ENCODE peak calls at places on chromosomes 3 and 15, in eight cellular contexts. One of them, this sample, is unnamed.

GRCh38 chr15:75153565-75154248 is 48.0 kb upstream of the C15orf39 start:
- DNase-seq in MM.1S: no peak
- DNase-seq in A549: no peak
- DNase-seq in heart right ventricle: no peak
- DNase-seq in heart left ventricle: no peak
- DNase-seq in A673: no peak
- DNase-seq in IMR-90: no peak
- DNase-seq in foreskin fibroblast: no peak
- DNase-seq in this sample: no peak

GRCh38 chr3:45983865-45984264 is 11.8 kb downstream of the FYCO1 start:
- DNase-seq in MM.1S: no peak
- DNase-seq in A549: no peak
- DNase-seq in heart right ventricle: no peak
- DNase-seq in heart left ventricle: no peak
- DNase-seq in A673: no peak
- DNase-seq in IMR-90: no peak
- DNase-seq in foreskin fibroblast: no peak
- DNase-seq in this sample: no peak

GRCh38 chr15:50262533-50262932 is 3.0 kb downstream of the HDC start:
- DNase-seq in MM.1S: no peak
- DNase-seq in A549: no peak
- DNase-seq in heart right ventricle: no peak
- DNase-seq in heart left ventricle: no peak
- DNase-seq in A673: no peak
- DNase-seq in IMR-90: no peak
- DNase-seq in foreskin fibroblast: no peak
- DNase-seq in this sample: no peak

GRCh38 chr15:63035253-63035652 is 7.3 kb upstream of the TPM1 start:
- DNase-seq in MM.1S: no peak
- DNase-seq in A549: no peak
- DNase-seq in heart right ventricle: no peak
- DNase-seq in heart left ventricle: no peak
- DNase-seq in A673: no peak
- DNase-seq in IMR-90: no peak
- DNase-seq in foreskin fibroblast: no peak
- DNase-seq in this sample: no peak

GRCh38 chr3:106341090-106341489 is 472.3 kb upstream of the CBLB start:
- DNase-seq in MM.1S: no peak
- DNase-seq in A549: no peak
- DNase-seq in heart right ventricle: no peak
- DNase-seq in heart left ventricle: no peak
- DNase-seq in A673: no peak
- DNase-seq in IMR-90: peak
- DNase-seq in foreskin fibroblast: peak
- DNase-seq in this sample: no peak

GRCh38 chr3:155585384-155585783 is 159.5 kb downstream of the PLCH1 start:
- DNase-seq in MM.1S: no peak
- DNase-seq in A549: no peak
- DNase-seq in heart right ventricle: no peak
- DNase-seq in heart left ventricle: no peak
- DNase-seq in A673: no peak
- DNase-seq in IMR-90: no peak
- DNase-seq in foreskin fibroblast: peak
- DNase-seq in this sample: no peak

GRCh38 chr3:144053121-144053520 is 81.5 kb downstream of the DIPK2A start:
- DNase-seq in MM.1S: no peak
- DNase-seq in A549: no peak
- DNase-seq in heart right ventricle: no peak
- DNase-seq in heart left ventricle: no peak
- DNase-seq in A673: peak
- DNase-seq in IMR-90: peak
- DNase-seq in foreskin fibroblast: peak
- DNase-seq in this sample: no peak

GRCh38 chr3:14320221-14320620 is 82.2 kb upstream of the SLC6A6 start:
- DNase-seq in MM.1S: no peak
- DNase-seq in A549: no peak
- DNase-seq in heart right ventricle: no peak
- DNase-seq in heart left ventricle: no peak
- DNase-seq in A673: no peak
- DNase-seq in IMR-90: no peak
- DNase-seq in foreskin fibroblast: no peak
- DNase-seq in this sample: no peak

GRCh38 chr3:172289583-172289982 is 158.7 kb downstream of the GHSR start:
- DNase-seq in MM.1S: peak
- DNase-seq in A549: no peak
- DNase-seq in heart right ventricle: peak
- DNase-seq in heart left ventricle: no peak
- DNase-seq in A673: no peak
- DNase-seq in IMR-90: no peak
- DNase-seq in foreskin fibroblast: no peak
- DNase-seq in this sample: no peak

GRCh38 chr15:85479071-85479647 is 98.8 kb downstream of the AKAP13 start:
- DNase-seq in MM.1S: no peak
- DNase-seq in A549: no peak
- DNase-seq in heart right ventricle: no peak
- DNase-seq in heart left ventricle: no peak
- DNase-seq in A673: peak
- DNase-seq in IMR-90: peak
- DNase-seq in foreskin fibroblast: peak
- DNase-seq in this sample: no peak

GRCh38 chr15:84878504-84878903 is 6.0 kb upstream of the SLC28A1 start:
- DNase-seq in MM.1S: peak
- DNase-seq in A549: peak
- DNase-seq in heart right ventricle: peak
- DNase-seq in heart left ventricle: peak
- DNase-seq in A673: peak
- DNase-seq in IMR-90: peak
- DNase-seq in foreskin fibroblast: peak
- DNase-seq in this sample: no peak

GRCh38 chr15:31335991-31336942 is 9.6 kb downstream of the KLF13 start:
- DNase-seq in MM.1S: peak
- DNase-seq in A549: no peak
- DNase-seq in heart right ventricle: no peak
- DNase-seq in heart left ventricle: no peak
- DNase-seq in A673: no peak
- DNase-seq in IMR-90: no peak
- DNase-seq in foreskin fibroblast: no peak
- DNase-seq in this sample: no peak

GRCh38 chr3:128307781-128308469 is 154.6 kb downstream of the EEFSEC start:
- DNase-seq in MM.1S: no peak
- DNase-seq in A549: no peak
- DNase-seq in heart right ventricle: no peak
- DNase-seq in heart left ventricle: no peak
- DNase-seq in A673: no peak
- DNase-seq in IMR-90: no peak
- DNase-seq in foreskin fibroblast: no peak
- DNase-seq in this sample: no peak

GRCh38 chr3:23819599-23820360 is 14.0 kb downstream of the UBE2E1 start:
- DNase-seq in MM.1S: no peak
- DNase-seq in A549: no peak
- DNase-seq in heart right ventricle: no peak
- DNase-seq in heart left ventricle: no peak
- DNase-seq in A673: peak
- DNase-seq in IMR-90: no peak
- DNase-seq in foreskin fibroblast: no peak
- DNase-seq in this sample: no peak

GRCh38 chr3:143040264-143040879 is 39.0 kb downstream of the U2SURP start:
- DNase-seq in MM.1S: no peak
- DNase-seq in A549: no peak
- DNase-seq in heart right ventricle: no peak
- DNase-seq in heart left ventricle: no peak
- DNase-seq in A673: peak
- DNase-seq in IMR-90: peak
- DNase-seq in foreskin fibroblast: peak
- DNase-seq in this sample: no peak

GRCh38 chr3:32869513-32870047 is 51.8 kb downstream of the TRIM71 start:
- DNase-seq in MM.1S: no peak
- DNase-seq in A549: no peak
- DNase-seq in heart right ventricle: no peak
- DNase-seq in heart left ventricle: no peak
- DNase-seq in A673: no peak
- DNase-seq in IMR-90: no peak
- DNase-seq in foreskin fibroblast: no peak
- DNase-seq in this sample: no peak

GRCh38 chr15:59191855-59192237 is 14.8 kb upstream of the LDHAL6B start:
- DNase-seq in MM.1S: no peak
- DNase-seq in A549: peak
- DNase-seq in heart right ventricle: no peak
- DNase-seq in heart left ventricle: no peak
- DNase-seq in A673: peak
- DNase-seq in IMR-90: peak
- DNase-seq in foreskin fibroblast: peak
- DNase-seq in this sample: no peak

GRCh38 chr3:66572938-66573710 is 72.3 kb upstream of the LRIG1 start:
- DNase-seq in MM.1S: no peak
- DNase-seq in A549: peak
- DNase-seq in heart right ventricle: no peak
- DNase-seq in heart left ventricle: no peak
- DNase-seq in A673: no peak
- DNase-seq in IMR-90: no peak
- DNase-seq in foreskin fibroblast: no peak
- DNase-seq in this sample: no peak
- TF ChIP-seq CTCF in MM.1S: peak
- TF ChIP-seq CTCF in A549: no peak
- TF ChIP-seq CTCF in heart right ventricle: peak
- TF ChIP-seq CTCF in heart left ventricle: peak
- TF ChIP-seq CTCF in A673: peak
- TF ChIP-seq CTCF in IMR-90: peak
- TF ChIP-seq CTCF in foreskin fibroblast: no peak
- TF ChIP-seq CTCF in this sample: peak

DNA sequence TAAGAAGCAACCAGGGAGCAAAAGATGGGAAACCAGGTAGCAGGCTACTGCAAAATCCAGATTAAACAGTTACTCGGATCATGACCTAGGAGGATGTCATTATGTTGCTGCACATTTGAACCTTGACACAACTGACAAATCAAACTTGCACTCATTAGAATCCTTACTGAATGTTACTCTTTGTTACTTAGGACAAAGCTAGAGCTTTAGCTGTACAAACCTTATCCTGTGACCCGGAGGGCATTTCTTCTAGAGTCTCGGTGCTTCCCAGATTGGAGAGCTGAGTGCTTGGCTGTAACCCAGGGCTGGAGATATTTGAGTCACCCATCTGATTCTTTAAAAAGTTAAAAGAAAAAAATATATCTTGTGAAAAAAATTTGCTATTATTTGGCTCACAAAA is 43.4 kb downstream of the DCP1A start:
- DNase-seq in MM.1S: no peak
- DNase-seq in A549: no peak
- DNase-seq in heart right ventricle: no peak
- DNase-seq in heart left ventricle: no peak
- DNase-seq in A673: no peak
- DNase-seq in IMR-90: peak
- DNase-seq in foreskin fibroblast: no peak
- DNase-seq in this sample: no peak
- H3K4me3 ChIP-seq in MM.1S: no peak
- H3K4me3 ChIP-seq in A549: no peak
- H3K4me3 ChIP-seq in heart right ventricle: no peak
- H3K4me3 ChIP-seq in heart left ventricle: no peak
- H3K4me3 ChIP-seq in A673: no peak
- H3K4me3 ChIP-seq in IMR-90: no peak
- H3K4me3 ChIP-seq in foreskin fibroblast: no peak
- H3K4me3 ChIP-seq in this sample: no peak

DNA sequence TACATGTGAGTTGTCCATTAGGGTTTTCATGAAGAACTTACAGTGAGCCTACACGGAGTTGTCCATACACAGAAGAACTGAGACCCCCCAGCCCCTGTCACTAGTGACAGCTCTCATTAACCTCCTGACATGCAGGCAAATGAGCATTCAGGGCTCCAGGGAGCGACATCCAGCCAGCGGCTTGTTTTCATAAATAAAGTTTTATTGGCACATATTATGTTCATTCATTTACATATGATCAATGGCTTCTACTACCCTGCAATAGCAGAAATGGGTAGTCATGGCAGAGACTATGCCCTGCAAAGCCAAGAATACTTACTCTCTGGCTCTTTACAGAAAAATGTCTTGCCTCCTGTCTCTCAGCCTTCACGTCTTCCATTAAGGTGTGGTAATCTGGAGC is 553.5 kb downstream of the EDEM1 start:
- DNase-seq in MM.1S: no peak
- DNase-seq in A549: no peak
- DNase-seq in heart right ventricle: no peak
- DNase-seq in heart left ventricle: no peak
- DNase-seq in A673: no peak
- DNase-seq in IMR-90: no peak
- DNase-seq in foreskin fibroblast: no peak
- DNase-seq in this sample: no peak
- TF ChIP-seq CTCF in MM.1S: no peak
- TF ChIP-seq CTCF in A549: no peak
- TF ChIP-seq CTCF in heart right ventricle: no peak
- TF ChIP-seq CTCF in heart left ventricle: no peak
- TF ChIP-seq CTCF in A673: no peak
- TF ChIP-seq CTCF in IMR-90: no peak
- TF ChIP-seq CTCF in foreskin fibroblast: no peak
- TF ChIP-seq CTCF in this sample: no peak

GRCh38 chr3:10198226-10198625 is 33.5 kb downstream of the IRAK2 start:
- DNase-seq in MM.1S: no peak
- DNase-seq in A549: no peak
- DNase-seq in heart right ventricle: no peak
- DNase-seq in heart left ventricle: peak
- DNase-seq in A673: no peak
- DNase-seq in IMR-90: no peak
- DNase-seq in foreskin fibroblast: no peak
- DNase-seq in this sample: no peak
- H3K4me3 ChIP-seq in MM.1S: no peak
- H3K4me3 ChIP-seq in A549: no peak
- H3K4me3 ChIP-seq in heart right ventricle: no peak
- H3K4me3 ChIP-seq in heart left ventricle: no peak
- H3K4me3 ChIP-seq in A673: no peak
- H3K4me3 ChIP-seq in IMR-90: no peak
- H3K4me3 ChIP-seq in foreskin fibroblast: no peak
- H3K4me3 ChIP-seq in this sample: no peak